ENCODE peak calls at places on chromosomes 13 and 19, in eight cellular contexts. P is dorsolateral prefrontal cortex, X is upper lobe of right lung, R is heart right ventricle, L is uterus, Q is lower lobe of right lung, M is heart left ventricle, T is transverse colon. F is an unnamed sample.

GRCh38 chr13:20408181-20408580 is 117.5 kb downstream of the CRYL1 start:
- DNase-seq in M (no peak), X (no peak), T (no peak), Q (no peak), L (no peak), R (no peak), P (no peak), F (no peak)

GRCh38 chr13:46119883-46120614 is 15.2 kb upstream of the CPB2 start:
- DNase-seq in X (no peak), T (no peak), M (no peak), Q (no peak), L (no peak), P (no peak), R (no peak), F (no peak)

GRCh38 chr19:29665215-29665825 is at the start of gene PLEKHF1:
- DNase-seq in Q (peak), T (peak), X (peak), L (peak), P (peak), R (peak), M (peak), F (peak)

GRCh38 chr13:47696677-47697076 is 304.4 kb downstream of the SUCLA2 start:
- DNase-seq in P (no peak), R (no peak), M (no peak), L (no peak), X (no peak), Q (no peak), T (no peak), F (no peak)

GRCh38 chr19:41353466-41354342 is at the start of gene TGFB1:
- DNase-seq in P (no peak), X (peak), T (peak), R (peak), L (peak), M (peak), Q (peak), F (peak)

GRCh38 chr13:44048326-44048725 is 168.6 kb downstream of the LACC1 start:
- DNase-seq in Q (no peak), R (no peak), M (no peak), T (no peak), P (no peak), X (no peak), L (no peak), F (no peak)

GRCh38 chr13:52377898-52378297 is 28.1 kb downstream of the THSD1 start:
- DNase-seq in R (no peak), X (no peak), M (no peak), P (no peak), L (no peak), T (no peak), Q (no peak), F (no peak)

GRCh38 chr13:59914556-59914955 is 249.2 kb downstream of the DIAPH3 start:
- DNase-seq in R (no peak), Q (no peak), T (no peak), L (no peak), X (no peak), P (no peak), M (no peak), F (no peak)

GRCh38 chr13:80040219-80040976 is 300.5 kb downstream of the SPRY2 start:
- DNase-seq in Q (no peak), P (no peak), R (no peak), T (no peak), X (no peak), L (no peak), M (no peak), F (no peak)

GRCh38 chr19:15128162-15128770 is 21.1 kb downstream of the SYDE1 start:
- DNase-seq in T (no peak), L (no peak), R (no peak), M (no peak), Q (no peak), X (no peak), P (no peak), F (no peak)

GRCh38 chr19:15123900-15124299 is 16.7 kb downstream of the SYDE1 start:
- DNase-seq in M (peak), Q (peak), L (no peak), X (no peak), P (peak), T (peak), R (peak), F (no peak)

GRCh38 chr19:15125232-15126067 is 18.2 kb downstream of the SYDE1 start:
- DNase-seq in P (peak), M (peak), X (peak), L (peak), R (peak), Q (peak), T (peak), F (peak)

GRCh38 chr19:15124572-15125231 is 17.5 kb downstream of the SYDE1 start:
- DNase-seq in P (peak), M (peak), T (peak), Q (peak), L (no peak), R (no peak), X (no peak), F (no peak)

DNA sequence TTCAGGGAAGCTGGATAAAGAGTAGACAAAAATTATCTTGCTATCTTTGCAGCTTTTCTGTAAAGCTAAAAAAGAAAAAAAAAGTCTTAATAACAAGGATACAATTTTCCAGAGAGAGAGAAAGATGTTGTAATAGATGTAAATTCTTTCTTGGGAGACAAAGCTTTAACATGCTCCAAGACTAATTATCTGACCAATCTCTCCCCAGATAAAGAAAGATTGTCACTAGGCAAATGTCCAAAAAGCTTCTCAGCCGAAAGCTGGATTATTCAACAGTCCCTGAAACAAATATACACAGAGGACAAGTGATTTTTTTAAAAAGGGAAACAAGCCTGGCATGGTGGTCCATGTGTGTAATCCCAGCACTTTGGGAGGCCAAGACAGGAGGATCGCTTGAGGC is 19.3 kb downstream of the SYDE1 start:
- DNase-seq in X (no peak), P (no peak), Q (no peak), M (no peak), L (no peak), T (no peak), R (no peak), F (no peak)
- H3K4me3 ChIP-seq in X (no peak), P (peak), Q (no peak), M (no peak), L (no peak), T (no peak), R (no peak), F (no peak)

GRCh38 chr19:23033721-23034120 is 30.7 kb upstream of the ZNF728 start:
- DNase-seq in P (no peak), L (no peak), X (no peak), T (no peak), Q (no peak), M (no peak), R (no peak), F (no peak)
- H3K27ac ChIP-seq in P (no peak), L (no peak), X (no peak), T (no peak), Q (no peak), M (no peak), R (no peak), F (no peak)

GRCh38 chr13:113822266-113822665 is 41.6 kb downstream of the GAS6 start:
- DNase-seq in T (no peak), M (peak), L (no peak), R (no peak), X (no peak), Q (no peak), P (no peak), F (no peak)
- TF ChIP-seq CTCF in T (no peak), M (no peak), L (no peak), R (no peak), X (no peak), Q (no peak), P (no peak), F (no peak)

GRCh38 chr19:17553256-17553655 is 2.2 kb upstream of the COLGALT1 start:
- DNase-seq in T (peak), M (no peak), Q (no peak), P (peak), X (no peak), R (peak), L (peak), F (no peak)
- H3K4me3 ChIP-seq in T (no peak), M (no peak), Q (no peak), P (no peak), X (no peak), R (no peak), L (no peak), F (no peak)

GRCh38 chr13:99959538-99960230 is 11.9 kb downstream of the ZIC5 start:
- DNase-seq in P (no peak), Q (no peak), X (no peak), R (no peak), T (no peak), M (no peak), L (no peak), F (no peak)

GRCh38 chr13:99960663-99961440 is 10.7 kb downstream of the ZIC5 start:
- DNase-seq in T (no peak), P (no peak), X (no peak), R (no peak), Q (no peak), L (no peak), M (no peak), F (peak)

GRCh38 chr13:99962242-99962641 is 9.3 kb downstream of the ZIC5 start:
- DNase-seq in T (no peak), R (no peak), M (no peak), X (no peak), Q (no peak), P (no peak), L (no peak), F (no peak)

GRCh38 chr13:99963832-99964339 is 7.7 kb downstream of the ZIC5 start:
- DNase-seq in L (no peak), R (no peak), M (no peak), P (no peak), T (no peak), X (no peak), Q (no peak), F (no peak)

GRCh38 chr13:99961634-99962033 is 9.9 kb downstream of the ZIC5 start:
- DNase-seq in P (no peak), R (no peak), L (no peak), T (no peak), Q (no peak), M (no peak), X (no peak), F (no peak)
- H3K27ac ChIP-seq in P (no peak), R (no peak), L (no peak), T (no peak), Q (no peak), M (no peak), X (no peak), F (no peak)

DNA sequence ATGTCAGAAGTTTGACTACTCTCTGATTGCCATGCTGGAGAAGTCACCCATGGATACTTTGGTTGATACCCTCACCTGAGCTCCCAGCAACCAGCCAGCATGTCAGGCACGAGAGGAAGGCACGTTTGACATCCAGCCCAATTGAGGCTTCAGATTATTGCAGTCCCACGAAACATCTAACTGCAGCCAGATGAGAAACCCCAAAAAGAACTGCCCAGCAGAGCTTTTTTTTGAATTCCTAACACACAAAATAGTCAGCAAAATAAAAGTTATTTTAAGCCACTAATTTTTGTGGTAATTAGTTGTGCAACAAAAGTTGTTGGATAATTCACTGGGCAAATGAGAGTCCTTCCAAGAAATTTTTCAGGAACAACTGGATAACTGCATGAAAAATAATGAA is 259.0 kb downstream of the LMO7 start:
- DNase-seq in X (no peak), T (no peak), Q (no peak), R (no peak), M (no peak), P (no peak), L (no peak), F (no peak)
- TF ChIP-seq CTCF in X (no peak), T (no peak), Q (no peak), R (no peak), M (no peak), P (no peak), L (no peak), F (no peak)

GRCh38 chr13:100674848-100675659 is 459 bp upstream of the TMTC4 start:
- DNase-seq in P (peak), T (peak), X (peak), Q (peak), M (peak), R (peak), L (peak), F (peak)

GRCh38 chr13:100673376-100673830 is 1.2 kb downstream of the TMTC4 start:
- DNase-seq in X (no peak), T (no peak), M (no peak), L (no peak), R (peak), Q (no peak), P (no peak), F (peak)

GRCh38 chr13:100674363-100674847 is at the start of gene TMTC4:
- DNase-seq in Q (no peak), T (peak), M (no peak), X (no peak), R (no peak), L (no peak), P (no peak), F (no peak)

GRCh38 chr13:100675660-100676129 is 1.1 kb upstream of the TMTC4 start:
- DNase-seq in P (no peak), Q (no peak), R (no peak), X (no peak), T (no peak), L (no peak), M (no peak), F (no peak)

DNA sequence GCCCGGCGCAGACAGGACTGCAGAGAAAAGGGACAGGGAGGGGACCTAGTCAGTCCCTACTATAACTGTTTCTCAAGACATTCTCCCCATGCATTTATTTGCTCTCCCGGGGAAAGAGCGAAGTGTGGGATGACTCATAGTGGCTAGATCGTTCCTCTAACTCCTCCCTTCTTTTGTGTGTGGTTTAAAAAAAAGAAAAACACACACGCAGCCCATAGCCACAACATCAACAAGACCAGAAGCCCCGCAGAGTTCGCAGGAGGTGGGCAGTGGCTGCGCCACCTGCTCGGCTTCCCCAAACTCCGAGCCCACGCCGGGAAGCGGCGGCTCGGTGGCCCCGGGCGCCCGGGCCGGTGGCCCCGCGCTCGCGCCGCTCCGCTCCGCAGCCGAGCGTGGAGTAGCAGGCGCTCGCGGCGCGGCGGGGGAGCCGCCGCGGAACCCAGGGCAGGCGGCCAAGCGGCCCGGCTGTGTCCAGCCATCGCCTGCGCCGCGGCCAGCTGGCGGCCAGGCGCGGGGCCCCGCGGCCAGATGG is 698 bp downstream of the TMTC4 start:
- DNase-seq in Q (peak), T (peak), M (peak), P (no peak), L (peak), X (peak), R (peak), F (peak)
- H3K4me3 ChIP-seq in Q (peak), T (peak), M (peak), P (peak), L (peak), X (peak), R (peak), F (peak)